ENCODE peak calls at places on chromosome 21, in six cellular contexts. A is K562, Y is ovary, X is right lobe of liver, B is uterus, O is stomach. F is an unnamed sample.
A peak's percentile ranks its signal among the peaks of the same experiment; 100 is the strongest.

GRCh38 chr21:42524341-42525227 is 10.9 kb downstream of the SLC37A1 start:
- DNase-seq in A (no peak), Y (peak; percentile 78), X (no peak), B (peak; percentile 71), O (peak; percentile 80), F (no peak)

GRCh38 chr21:42254631-42255030 is 35.7 kb downstream of the ABCG1 start:
- DNase-seq in A (no peak), Y (no peak), X (no peak), B (no peak), O (no peak), F (no peak)

GRCh38 chr21:37136261-37136660 is 63.2 kb downstream of the TTC3 start:
- DNase-seq in A (no peak), Y (no peak), X (no peak), B (no peak), O (no peak), F (no peak)

GRCh38 chr21:34576043-34576466 is 38.9 kb downstream of the RCAN1 start:
- DNase-seq in A (no peak), Y (no peak), X (no peak), B (no peak), O (no peak), F (no peak)

GRCh38 chr21:42627527-42628289 is 25.7 kb upstream of the PDE9A start:
- DNase-seq in A (no peak), Y (no peak), X (no peak), B (no peak), O (no peak), F (no peak)

GRCh38 chr21:42636931-42637601 is 16.4 kb upstream of the PDE9A start:
- DNase-seq in A (no peak), Y (no peak), X (no peak), B (no peak), O (no peak), F (no peak)

GRCh38 chr21:41678944-41679343 is 87.9 kb downstream of the RIPK4 start:
- DNase-seq in A (peak; percentile 92), Y (peak; percentile 79), X (peak; percentile 94), B (peak; percentile 68), O (peak; percentile 97), F (peak; percentile 100)

GRCh38 chr21:38777015-38777414 is 28.7 kb upstream of the ETS2 start:
- DNase-seq in A (no peak), Y (no peak), X (no peak), B (no peak), O (no peak), F (no peak)

GRCh38 chr21:32771134-32771523 is 426 bp downstream of the PAXBP1 start:
- DNase-seq in A (peak; percentile 77), Y (peak; percentile 55), X (peak; percentile 57), B (peak; percentile 51), O (peak; percentile 58), F (peak; percentile 65)

GRCh38 chr21:37383066-37383465 is 16.5 kb downstream of the DYRK1A start:
- DNase-seq in A (no peak), Y (no peak), X (no peak), B (no peak), O (no peak), F (no peak)

GRCh38 chr21:42561742-42562141 is 48.1 kb downstream of the SLC37A1 start:
- DNase-seq in A (peak; percentile 58), Y (no peak), X (no peak), B (no peak), O (no peak), F (no peak)

GRCh38 chr21:16863541-16863940 is 649.3 kb upstream of the CXADR start:
- DNase-seq in A (no peak), Y (no peak), X (no peak), B (no peak), O (no peak), F (no peak)

GRCh38 chr21:42685036-42685435 is 31.6 kb downstream of the PDE9A start:
- DNase-seq in A (no peak), Y (no peak), X (no peak), B (no peak), O (no peak), F (no peak)

GRCh38 chr21:29825936-29826335 is 113.9 kb downstream of the GRIK1 start:
- DNase-seq in A (no peak), Y (no peak), X (no peak), B (no peak), O (no peak), F (no peak)

GRCh38 chr21:40067751-40068150 is 200.5 kb downstream of the PCP4 start:
- DNase-seq in A (no peak), Y (no peak), X (no peak), B (no peak), O (no peak), F (no peak)

GRCh38 chr21:45482899-45483821 is 59.1 kb downstream of the SLC19A1 start:
- DNase-seq in A (peak; percentile 48), Y (no peak), X (peak; percentile 44), B (no peak), O (no peak), F (peak; percentile 47)
- H3K4me1 ChIP-seq in A (peaks cover 10% of the 10 kb centered on the region), Y (no peaks in the 10 kb centered on the region), X (no peaks in the 10 kb centered on the region), B (no peaks in the 10 kb centered on the region), O (peaks cover 9% of the 10 kb centered on the region), F (peaks cover 6% of the 10 kb centered on the region)

GRCh38 chr21:45111703-45112102 is 37.3 kb downstream of the ADARB1 start:
- DNase-seq in A (no peak), Y (no peak), X (no peak), B (no peak), O (no peak), F (no peak)

GRCh38 chr21:45110873-45111624 is 36.7 kb downstream of the ADARB1 start:
- DNase-seq in A (peak; percentile 52), Y (no peak), X (no peak), B (no peak), O (no peak), F (no peak)

GRCh38 chr21:45108034-45108790 is 33.8 kb downstream of the ADARB1 start:
- DNase-seq in A (no peak), Y (no peak), X (no peak), B (no peak), O (no peak), F (no peak)

GRCh38 chr21:45109831-45110492 is 35.6 kb downstream of the ADARB1 start:
- DNase-seq in A (peak; percentile 50), Y (no peak), X (no peak), B (no peak), O (no peak), F (peak; percentile 36)

DNA sequence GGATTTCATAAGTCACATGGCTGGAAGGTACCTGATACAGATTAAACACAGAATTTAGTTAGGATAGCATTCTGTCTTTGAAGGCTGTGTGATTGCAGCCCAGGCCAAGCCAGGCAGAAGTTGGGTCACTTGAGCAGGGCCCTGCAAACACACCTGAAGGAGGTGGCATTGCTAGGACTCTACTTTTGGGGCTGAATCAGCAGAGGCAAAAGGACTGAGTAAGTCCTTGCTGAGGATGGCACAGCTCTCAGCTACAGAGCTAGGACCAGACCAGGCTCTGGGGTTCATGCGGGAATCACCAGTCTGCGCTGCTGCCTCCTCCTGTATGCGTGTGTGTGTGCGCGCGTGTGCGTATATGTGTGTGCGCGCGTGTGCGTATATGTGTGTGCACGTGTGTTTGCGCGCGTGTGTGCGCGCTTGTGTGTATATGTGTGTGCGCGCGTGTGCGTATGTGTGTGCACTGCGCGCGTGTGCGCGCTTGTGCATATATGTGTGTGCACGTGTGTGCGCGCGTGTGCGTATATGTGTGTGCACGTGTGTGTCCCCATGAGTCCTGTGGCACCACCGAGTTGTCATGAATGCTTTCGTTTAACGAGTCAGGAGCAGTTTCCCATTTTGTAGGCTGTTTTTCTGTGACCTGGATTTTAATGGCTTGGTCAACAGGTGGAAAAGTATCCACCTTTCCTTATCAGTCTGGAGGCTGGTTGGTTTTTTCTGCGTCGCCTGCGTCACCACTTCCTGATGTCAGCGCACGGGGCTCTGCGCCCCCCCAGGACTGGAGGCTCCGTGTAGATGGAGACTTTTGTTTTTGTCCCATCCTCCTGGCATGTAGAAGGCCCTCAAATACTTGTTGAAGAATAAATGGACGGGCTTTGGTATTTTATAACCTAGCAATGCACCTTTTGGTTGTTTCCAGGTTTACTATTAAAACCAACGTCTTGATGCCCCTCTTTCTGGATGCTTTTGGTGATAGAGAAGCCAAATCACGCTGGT is 34.7 kb downstream of the ADARB1 start:
- DNase-seq in A (no peak), Y (no peak), X (no peak), B (no peak), O (no peak), F (no peak)
- H3K27ac ChIP-seq in A (no peak overlapping the region), Y (no peak overlapping the region), X (peak overlapping the region; percentile 40), B (no peak overlapping the region), O (peak overlapping the region; percentile 22), F (no peak overlapping the region)

DNA sequence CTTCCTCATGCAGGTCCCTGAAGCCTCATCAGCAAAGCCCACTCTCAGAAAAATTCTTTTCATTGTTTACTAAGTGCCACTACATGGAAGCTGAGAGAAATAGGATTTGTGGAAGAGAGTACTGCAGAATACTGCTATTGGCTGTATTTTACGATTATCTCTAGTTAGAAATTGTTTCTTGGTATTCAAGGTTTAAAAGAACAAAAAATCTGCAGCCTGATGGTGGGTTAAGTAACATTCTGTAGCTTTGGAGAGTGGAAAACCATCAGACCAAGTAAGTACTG is 27.3 kb downstream of the PTTG1IP start:
- DNase-seq in A (no peak), Y (no peak), X (no peak), B (no peak), O (no peak), F (no peak)
- TF ChIP-seq CTCF in A (no peak), Y (no peak), X (no peak), B (no peak), O (no peak), F (no peak)

GRCh38 chr21:45993210-45994085 is 11.9 kb downstream of the COL6A1 start:
- DNase-seq in A (no peak), Y (peak; percentile 25), X (peak; percentile 18), B (peak; percentile 44), O (no peak), F (no peak)

GRCh38 chr21:45996311-45997204 is 15.0 kb downstream of the COL6A1 start:
- DNase-seq in A (no peak), Y (no peak), X (peak; percentile 15), B (peak; percentile 23), O (peak; percentile 23), F (peak; percentile 9)

GRCh38 chr21:45995686-45996179 is 14.2 kb downstream of the COL6A1 start:
- DNase-seq in A (no peak), Y (peak; percentile 33), X (peak; percentile 21), B (peak; percentile 55), O (peak; percentile 19), F (peak; percentile 7)

GRCh38 chr21:45994086-45994661 is 12.6 kb downstream of the COL6A1 start:
- DNase-seq in A (no peak), Y (peak; percentile 38), X (peak; percentile 10), B (peak; percentile 47), O (peak; percentile 17), F (peak; percentile 6)

DNA sequence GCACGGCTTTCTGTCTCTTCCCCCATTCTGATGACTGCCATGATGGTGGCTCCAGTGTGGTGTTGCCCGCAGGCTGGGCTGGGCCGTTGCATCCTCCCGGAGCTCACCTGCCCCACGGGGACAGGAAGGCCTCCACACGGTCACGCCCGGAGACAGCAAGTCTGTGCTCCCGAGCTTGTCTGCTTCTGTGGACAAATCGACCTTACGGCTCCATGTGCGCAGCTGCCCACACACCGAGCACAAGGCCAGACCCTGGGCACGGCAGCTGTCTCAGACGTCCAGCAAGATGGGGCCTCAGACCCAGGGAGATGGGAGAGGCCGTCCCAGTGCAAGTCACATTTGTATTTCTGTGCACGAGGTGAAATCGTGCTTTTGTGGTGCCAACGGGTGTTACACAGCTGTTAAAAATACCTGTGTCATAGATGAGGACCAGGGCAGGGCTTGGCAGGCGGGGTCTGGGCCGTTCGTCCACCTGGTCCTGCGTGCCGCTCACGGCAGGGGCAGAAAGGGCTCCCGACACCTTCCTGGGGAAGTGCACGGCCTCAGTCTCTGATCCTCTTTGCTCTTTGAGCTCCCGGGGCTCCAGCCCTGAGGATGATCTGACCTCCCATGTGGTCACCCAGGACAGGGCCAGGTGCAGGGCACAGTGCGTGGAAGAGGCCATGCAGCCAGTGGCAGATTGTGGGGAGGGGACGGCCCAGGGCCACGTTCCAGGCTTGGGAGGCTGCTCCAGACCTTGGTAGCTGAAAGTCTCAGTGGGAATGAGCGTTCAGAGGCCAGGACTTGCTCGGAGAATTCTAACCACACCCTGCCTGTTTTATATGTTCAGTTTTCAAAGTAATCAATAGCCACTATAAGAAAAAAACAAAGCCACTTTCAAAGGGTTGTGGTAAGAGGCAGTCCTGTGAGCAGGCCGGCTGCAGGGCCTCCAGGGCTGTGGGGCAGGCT is 13.4 kb downstream of the COL6A1 start:
- DNase-seq in A (no peak), Y (no peak), X (peak; percentile 14), B (peak; percentile 19), O (no peak), F (no peak)
- H3K4me1 ChIP-seq in A (no peaks in the 10 kb centered on the region), Y (no peaks in the 10 kb centered on the region), X (no peaks in the 10 kb centered on the region), B (no peaks in the 10 kb centered on the region), O (peaks cover 14% of the 10 kb centered on the region), F (no peaks in the 10 kb centered on the region)